ENCODE peak calls at places on chromosomes 2 and 18, in ten cellular contexts. W, L, N, T, S, U, G, B, O and E are unnamed samples.
A peak's percentile ranks its signal among the peaks of the same experiment; 100 is the strongest.

GRCh38 chr2:54983345-54984235 is 66.7 kb downstream of the RTN4 start:
- DNase-seq in W (no peak), L (no peak), N (no peak), T (peak; percentile 56), S (no peak), U (no peak), G (peak; percentile 21), B (no peak), O (no peak), E (no peak)

GRCh38 chr2:20179755-20180594 is 45.0 kb downstream of the SDC1 start:
- DNase-seq in W (no peak), L (no peak), N (no peak), T (no peak), S (no peak), U (no peak), G (no peak), B (no peak), O (no peak), E (no peak)

GRCh38 chr2:11938196-11938595 is 191.8 kb downstream of the LPIN1 start:
- DNase-seq in W (no peak), L (peak; percentile 65), N (no peak), T (no peak), S (peak; percentile 32), U (no peak), G (peak; percentile 65), B (no peak), O (peak; percentile 33), E (no peak)

GRCh38 chr2:11496311-11496710 is 30.4 kb upstream of the E2F6 start:
- DNase-seq in W (no peak), L (no peak), N (no peak), T (no peak), S (no peak), U (no peak), G (no peak), B (no peak), O (no peak), E (no peak)

GRCh38 chr18:48713302-48713701 is 174.5 kb downstream of the CTIF start:
- DNase-seq in W (no peak), L (peak; percentile 68), N (no peak), T (no peak), S (peak; percentile 79), U (peak; percentile 55), G (no peak), B (no peak), O (no peak), E (no peak)

GRCh38 chr2:174574657-174575056 is 22.9 kb downstream of the WIPF1 start:
- DNase-seq in W (no peak), L (no peak), N (no peak), T (no peak), S (no peak), U (no peak), G (no peak), B (no peak), O (no peak), E (no peak)

GRCh38 chr2:84297155-84297554 is 161.9 kb downstream of the SUCLG1 start:
- DNase-seq in W (no peak), L (no peak), N (no peak), T (no peak), S (no peak), U (no peak), G (no peak), B (no peak), O (no peak), E (no peak)

GRCh38 chr2:175976758-175977157 is 25.3 kb downstream of the LNPK start:
- DNase-seq in W (no peak), L (no peak), N (no peak), T (peak; percentile 36), S (no peak), U (no peak), G (peak; percentile 17), B (no peak), O (no peak), E (no peak)

GRCh38 chr18:41579185-41579584 is 375.8 kb upstream of the PIK3C3 start:
- DNase-seq in W (no peak), L (no peak), N (no peak), T (no peak), S (no peak), U (no peak), G (no peak), B (no peak), O (no peak), E (no peak)

DNA sequence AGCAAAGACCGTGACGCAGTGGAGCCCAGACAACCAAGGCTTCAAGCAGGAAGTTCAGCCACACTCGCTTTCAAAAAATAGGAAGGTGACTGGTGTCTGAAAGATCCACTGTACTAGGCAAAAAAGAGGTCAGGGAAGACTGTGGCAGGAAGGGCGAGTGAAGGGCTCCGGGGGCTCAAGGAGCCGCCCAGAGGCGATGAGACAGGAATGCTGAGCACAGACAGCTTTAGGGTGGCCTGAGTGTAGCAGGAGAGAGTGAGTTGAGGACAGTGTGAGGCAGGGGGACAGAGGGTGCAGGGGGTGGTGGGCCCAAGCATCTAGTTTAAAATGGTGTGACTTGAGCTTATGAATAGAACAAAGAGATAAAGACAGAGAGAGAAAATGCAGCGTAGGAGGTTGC is 789.8 kb upstream of the RAB6C start:
- DNase-seq in W (no peak), L (no peak), N (no peak), T (no peak), S (no peak), U (no peak), G (no peak), B (no peak), O (no peak), E (no peak)
- TF ChIP-seq CTCF in W (no peak), L (no peak), N (no peak), T (no peak), S (no peak), U (no peak), G (no peak), B (no peak), O (no peak), E (no peak)

GRCh38 chr18:11980148-11980554 is 1.2 kb upstream of the IMPA2 start:
- DNase-seq in W (no peak), L (no peak), N (no peak), T (no peak), S (no peak), U (no peak), G (no peak), B (no peak), O (no peak), E (no peak)

GRCh38 chr18:11982981-11983380 is 1.7 kb downstream of the IMPA2 start:
- DNase-seq in W (no peak), L (no peak), N (no peak), T (no peak), S (no peak), U (no peak), G (no peak), B (no peak), O (no peak), E (no peak)

GRCh38 chr18:11981383-11981632 is at the start of gene IMPA2:
- DNase-seq in W (no peak), L (no peak), N (no peak), T (no peak), S (no peak), U (no peak), G (no peak), B (no peak), O (no peak), E (no peak)

GRCh38 chr18:11981633-11982366 is 493 bp downstream of the IMPA2 start:
- DNase-seq in W (peak; percentile 53), L (no peak), N (no peak), T (no peak), S (peak; percentile 68), U (no peak), G (no peak), B (peak; percentile 46), O (peak; percentile 64), E (no peak)

GRCh38 chr18:11980555-11981382 is 538 bp upstream of the IMPA2 start:
- DNase-seq in W (peak; percentile 96), L (peak; percentile 97), N (peak; percentile 92), T (peak; percentile 98), S (peak; percentile 99), U (peak; percentile 95), G (peak; percentile 97), B (peak; percentile 95), O (peak; percentile 99), E (peak; percentile 99)
- TF ChIP-seq CTCF in W (peak; percentile 17), L (peak; percentile 39), N (no peak), T (no peak), S (no peak), U (peak; percentile 14), G (no peak), B (no peak), O (no peak), E (no peak)

GRCh38 chr18:10442551-10442971 is 11.9 kb upstream of the APCDD1 start:
- DNase-seq in W (no peak), L (no peak), N (no peak), T (no peak), S (no peak), U (no peak), G (peak; percentile 20), B (no peak), O (no peak), E (no peak)
- TF ChIP-seq CTCF in W (no peak), L (peak; percentile 27), N (no peak), T (peak; percentile 15), S (no peak), U (peak; percentile 20), G (peak; percentile 48), B (no peak), O (no peak), E (no peak)

GRCh38 chr18:47397671-47398319 is 146.3 kb upstream of the SKOR2 start:
- DNase-seq in W (peak; percentile 51), L (no peak), N (no peak), T (no peak), S (no peak), U (no peak), G (no peak), B (peak; percentile 14), O (peak; percentile 33), E (no peak)
- TF ChIP-seq CTCF in W (peak; percentile 31), L (no peak), N (no peak), T (peak; percentile 20), S (no peak), U (no peak), G (peak; percentile 60), B (peak; percentile 84), O (peak; percentile 72), E (peak; percentile 49)

GRCh38 chr18:26301681-26302080 is 75.4 kb downstream of the TAF4B start:
- DNase-seq in W (no peak), L (no peak), N (no peak), T (peak; percentile 42), S (no peak), U (no peak), G (no peak), B (no peak), O (no peak), E (no peak)

GRCh38 chr18:26309283-26309682 is 83.0 kb downstream of the TAF4B start:
- DNase-seq in W (no peak), L (no peak), N (no peak), T (peak; percentile 29), S (no peak), U (no peak), G (peak; percentile 33), B (no peak), O (no peak), E (no peak)

GRCh38 chr18:26312196-26312595 is 86.0 kb downstream of the TAF4B start:
- DNase-seq in W (no peak), L (no peak), N (no peak), T (no peak), S (no peak), U (no peak), G (no peak), B (no peak), O (no peak), E (no peak)

GRCh38 chr18:26304511-26304910 is 78.3 kb downstream of the TAF4B start:
- DNase-seq in W (no peak), L (no peak), N (no peak), T (no peak), S (no peak), U (no peak), G (peak; percentile 10), B (no peak), O (no peak), E (no peak)

GRCh38 chr18:26307161-26307773 is 81.0 kb downstream of the TAF4B start:
- DNase-seq in W (peak; percentile 52), L (no peak), N (no peak), T (peak; percentile 69), S (no peak), U (no peak), G (peak; percentile 57), B (peak; percentile 50), O (no peak), E (no peak)
- TF ChIP-seq CTCF in W (peak; percentile 67), L (peak; percentile 47), N (peak; percentile 33), T (peak; percentile 77), S (peak; percentile 59), U (peak; percentile 43), G (peak; percentile 85), B (peak; percentile 52), O (peak; percentile 58), E (peak; percentile 63)